ENCODE peak calls at places on chromosomes 12 and 14, in five cellular contexts. G is adrenal gland, X is cardiac fibroblast, A is A549, N is transverse colon. O is an unnamed sample.

GRCh38 chr12:46831335-46832083 is 5.7 kb upstream of the SLC38A4 start:
- DNase-seq in G (peak; percentile 34), X (peak; percentile 5), A (no peak), N (peak; percentile 21), O (peak; percentile 54)

GRCh38 chr12:9926876-9927275 is 5.3 kb downstream of the CLEC2A start:
- DNase-seq in G (no peak), X (no peak), A (no peak), N (no peak), O (no peak)

GRCh38 chr12:18130855-18131254 is 40.9 kb upstream of the RERGL start:
- DNase-seq in G (no peak), X (no peak), A (no peak), N (no peak), O (no peak)

GRCh38 chr12:76366163-76366562 is 17.9 kb upstream of the BBS10 start:
- DNase-seq in G (no peak), X (no peak), A (no peak), N (no peak), O (no peak)

GRCh38 chr14:50957296-50957695 is 13.0 kb upstream of the PYGL start:
- DNase-seq in G (no peak), X (peak; percentile 76), A (no peak), N (no peak), O (no peak)

GRCh38 chr12:5437122-5437521 is 5.2 kb downstream of the NTF3 start:
- DNase-seq in G (no peak), X (no peak), A (no peak), N (no peak), O (no peak)

GRCh38 chr12:29734299-29734698 is 49.4 kb downstream of the TMTC1 start:
- DNase-seq in G (no peak), X (no peak), A (no peak), N (no peak), O (no peak)

GRCh38 chr12:38159591-38160317 is 156.8 kb upstream of the ALG10B start:
- DNase-seq in G (no peak), X (no peak), A (no peak), N (no peak), O (no peak)

GRCh38 chr12:122166422-122167327 is 7.3 kb downstream of the IL31 start:
- DNase-seq in G (no peak), X (no peak), A (no peak), N (no peak), O (no peak)

GRCh38 chr12:59005195-59005961 is 85.1 kb upstream of the LRIG3 start:
- DNase-seq in G (no peak), X (peak; percentile 6), A (no peak), N (no peak), O (no peak)

GRCh38 chr12:12072064-12072760 is 1.5 kb downstream of the BCL2L14 start:
- DNase-seq in G (no peak), X (no peak), A (no peak), N (peak; percentile 74), O (peak; percentile 79)

GRCh38 chr12:79083181-79083580 is 218.6 kb downstream of the SYT1 start:
- DNase-seq in G (no peak), X (peak; percentile 9), A (no peak), N (no peak), O (no peak)

GRCh38 chr12:122646568-122647220 is 56.5 kb downstream of the HCAR2 start:
- DNase-seq in G (no peak), X (peak; percentile 81), A (no peak), N (no peak), O (no peak)

GRCh38 chr12:47032644-47033043 is 46.8 kb upstream of the PCED1B start:
- DNase-seq in G (no peak), X (peak; percentile 84), A (no peak), N (no peak), O (peak; percentile 36)

GRCh38 chr14:32372154-32372553 is 43.1 kb downstream of the AKAP6 start:
- DNase-seq in G (no peak), X (peak; percentile 98), A (no peak), N (no peak), O (no peak)

GRCh38 chr14:63663428-63664142 is 21.9 kb upstream of the WDR89 start:
- DNase-seq in G (no peak), X (peak; percentile 21), A (no peak), N (no peak), O (no peak)

DNA sequence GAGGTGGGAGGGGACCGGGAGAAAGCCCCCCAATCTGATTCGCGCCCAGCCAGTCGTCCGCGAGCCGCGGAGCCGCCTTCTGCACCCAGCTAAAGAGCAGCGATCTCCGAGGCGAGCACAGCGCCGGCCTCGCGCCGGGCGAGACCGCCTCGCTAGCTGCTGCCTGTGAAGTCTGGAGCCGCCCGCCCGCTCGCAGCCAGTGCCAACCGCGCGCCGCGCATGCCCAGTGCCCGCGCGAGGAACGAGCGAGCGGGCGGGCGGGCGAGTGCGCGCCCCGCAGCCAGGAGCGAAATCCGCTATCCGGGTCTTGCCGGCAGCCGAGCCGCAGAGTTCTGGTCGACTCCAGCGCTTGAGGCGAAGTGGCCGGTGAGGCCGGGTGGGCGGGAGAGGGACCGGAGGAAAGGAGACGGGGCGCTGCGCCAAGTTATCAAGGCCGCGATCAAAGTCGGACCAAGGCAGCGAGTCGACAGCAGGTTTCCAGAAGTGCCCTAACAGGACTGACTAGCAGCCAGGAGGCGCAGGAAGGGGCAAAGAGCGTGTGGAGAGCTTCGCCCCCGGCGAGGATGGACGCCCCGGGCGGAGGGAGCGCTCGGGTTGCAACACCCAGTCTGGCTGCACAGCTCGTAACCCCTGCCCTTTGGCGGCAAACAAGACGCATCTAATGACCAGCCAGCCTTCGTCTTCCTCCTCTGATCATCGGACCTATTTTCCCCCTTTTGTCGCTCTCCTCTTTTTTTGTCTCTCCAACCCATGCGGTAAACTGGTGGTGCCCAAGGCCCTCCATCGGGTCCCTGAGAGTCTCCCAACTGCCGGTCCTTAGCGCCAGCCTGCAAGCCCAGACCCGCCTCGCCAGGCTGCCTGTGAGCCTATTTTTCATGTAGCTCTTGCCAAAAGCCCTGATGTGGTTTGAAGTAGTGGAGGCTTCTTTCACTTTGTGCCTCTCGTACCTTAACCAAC is at the start of gene EPS8:
- DNase-seq in G (peak; percentile 93), X (peak; percentile 92), A (peak; percentile 78), N (peak; percentile 93), O (peak; percentile 91)
- TF ChIP-seq CTCF in G (no peak), X (no peak), A (no peak), N (no peak), O (no peak)

DNA sequence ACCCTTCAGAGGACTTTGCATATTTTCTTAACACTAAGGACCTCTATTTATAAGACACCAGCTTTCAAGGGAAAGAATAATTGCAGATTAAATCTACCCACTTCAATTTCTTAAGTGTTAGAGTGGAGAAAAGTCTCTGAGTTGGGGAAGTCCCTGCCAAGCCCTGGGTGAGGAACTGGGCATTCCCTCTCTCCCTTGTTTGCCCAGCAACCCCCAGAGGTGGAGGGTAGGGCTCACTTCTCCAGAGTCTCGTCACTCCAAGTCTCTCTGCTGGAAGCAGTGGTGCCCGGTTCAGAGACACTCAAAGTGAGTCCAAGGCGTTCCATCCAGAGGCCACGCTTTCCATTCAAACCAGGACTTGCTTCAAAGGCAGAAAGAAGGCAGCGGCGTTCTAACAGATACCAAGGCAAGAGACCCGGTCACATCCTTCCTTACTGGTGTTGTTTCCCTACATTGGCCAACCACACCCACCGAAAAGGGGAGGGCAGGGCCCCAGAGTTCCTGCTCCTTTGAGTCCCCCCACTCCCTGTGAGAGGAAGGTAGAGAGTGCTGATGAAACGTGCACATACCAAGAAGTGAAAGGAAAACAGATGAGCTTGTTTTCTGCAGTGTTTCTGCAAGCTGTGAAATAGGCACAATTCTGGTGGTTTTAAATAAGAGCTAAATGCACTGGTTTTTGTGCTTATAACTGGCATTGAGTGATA is 6.1 kb upstream of the BDKRB2 start:
- DNase-seq in G (no peak), X (no peak), A (no peak), N (no peak), O (no peak)
- H3K4me3 ChIP-seq in G (no peak overlapping the region), X (no peak overlapping the region), A (no peak overlapping the region), N (no peak overlapping the region), O (no peak overlapping the region)

DNA sequence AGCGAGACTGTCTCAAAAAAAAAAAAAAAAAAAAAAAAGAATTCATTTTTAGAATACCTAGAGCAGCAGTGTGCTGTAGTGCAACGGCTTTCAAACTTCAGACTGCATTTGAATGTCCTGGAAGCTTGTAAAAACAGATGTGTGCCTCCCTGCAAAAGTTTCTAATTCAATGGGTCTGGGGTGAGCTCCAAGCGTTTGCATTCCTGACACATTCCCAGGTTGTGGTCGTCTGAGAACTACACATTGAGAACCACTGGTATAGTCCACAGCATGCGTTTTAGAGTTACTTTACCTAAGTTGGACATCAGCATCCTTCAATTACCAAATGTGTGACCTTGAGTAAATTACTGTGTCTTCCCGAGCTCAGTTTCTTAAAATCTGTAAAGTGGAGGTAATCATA is 816.8 kb downstream of the NRXN3 start:
- DNase-seq in G (no peak), X (no peak), A (no peak), N (no peak), O (no peak)
- TF ChIP-seq CTCF in G (no peak), X (no peak), A (no peak), N (no peak), O (no peak)

DNA sequence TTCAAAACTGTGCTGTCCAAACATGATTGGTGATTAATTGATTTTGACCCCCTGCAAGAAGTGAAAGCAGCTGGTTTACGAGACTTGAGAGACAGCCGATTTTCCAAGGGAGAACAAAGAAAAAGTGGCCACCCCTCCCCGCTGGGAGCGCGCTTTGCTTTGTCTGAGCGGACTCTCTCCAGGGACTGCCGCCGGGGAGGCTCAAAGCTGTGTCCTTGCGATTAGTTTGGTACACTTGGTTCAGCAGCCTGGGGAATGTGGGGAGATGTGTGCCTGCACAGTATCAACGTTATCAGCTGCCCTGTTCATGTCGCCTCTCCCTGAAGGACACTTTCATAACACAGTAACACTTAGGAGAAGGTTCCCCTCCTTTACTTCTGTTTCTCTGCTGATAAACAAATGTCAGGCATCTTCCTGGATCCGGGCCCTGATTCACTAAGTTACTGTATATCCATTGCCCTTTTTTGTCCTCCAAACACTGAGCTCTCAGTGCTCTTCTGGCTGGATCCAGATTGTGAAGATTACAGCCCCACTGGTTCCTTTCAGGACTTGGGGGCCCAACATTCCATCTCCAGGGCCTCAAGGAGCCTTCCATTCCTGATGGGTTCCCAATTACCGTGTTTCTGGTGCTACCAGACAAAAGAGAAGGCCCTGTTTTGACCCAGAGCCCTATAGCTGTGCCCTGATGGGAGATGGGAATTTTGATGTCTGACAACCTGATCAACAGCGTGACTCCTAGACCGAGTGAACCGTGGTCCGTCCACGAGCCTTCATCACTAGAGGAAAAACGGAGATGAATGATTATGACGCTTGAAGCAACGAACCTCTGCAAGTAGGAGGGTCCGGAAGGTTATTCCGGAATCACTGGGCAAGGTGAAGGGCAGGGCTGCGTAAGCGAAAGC is 31.7 kb upstream of the TUBA1C start:
- DNase-seq in G (peak; percentile 83), X (peak; percentile 62), A (no peak), N (peak; percentile 28), O (peak; percentile 26)
- H3K4me3 ChIP-seq in G (no peak overlapping the region), X (peak overlapping the region; percentile 18), A (no peak overlapping the region), N (no peak overlapping the region), O (no peak overlapping the region)

GRCh38 chr14:104819361-104819771 is 18.5 kb downstream of the ZBTB42 start:
- DNase-seq in G (no peak), X (no peak), A (no peak), N (no peak), O (no peak)
- TF ChIP-seq CTCF in G (no peak), X (no peak), A (no peak), N (no peak), O (no peak)